ENCODE peak calls at places on chromosomes 7 and 10, in nine cellular contexts. One of them, this sample, is unnamed.

GRCh38 chr10:70584941-70585544 is 17.5 kb downstream of the PRF1 start:
- DNase-seq in BJ: no peak
- DNase-seq in upper lobe of right lung: peak; percentile 61
- DNase-seq in DND-41: no peak
- DNase-seq in Calu3: no peak
- DNase-seq in foreskin fibroblast: peak; percentile 18
- DNase-seq in endothelial cell: peak; percentile 35
- DNase-seq in WTC11: peak; percentile 74
- DNase-seq in H9: peak; percentile 91
- DNase-seq in this sample: peak; percentile 28

GRCh38 chr7:131388126-131388525 is 60.5 kb downstream of the MKLN1 start:
- DNase-seq in upper lobe of right lung: no peak
- DNase-seq in BJ: no peak
- DNase-seq in Calu3: no peak
- DNase-seq in DND-41: no peak
- DNase-seq in foreskin fibroblast: no peak
- DNase-seq in WTC11: no peak
- DNase-seq in endothelial cell: no peak
- DNase-seq in H9: no peak
- DNase-seq in this sample: no peak

GRCh38 chr7:835491-836401 is 3.5 kb downstream of the SUN1 start:
- DNase-seq in DND-41: no peak
- DNase-seq in H9: no peak
- DNase-seq in upper lobe of right lung: no peak
- DNase-seq in WTC11: no peak
- DNase-seq in endothelial cell: no peak
- DNase-seq in Calu3: peak; percentile 21
- DNase-seq in foreskin fibroblast: no peak
- DNase-seq in BJ: no peak
- DNase-seq in this sample: peak; percentile 31

GRCh38 chr10:63799511-63799910 is 278.3 kb downstream of the REEP3 start:
- DNase-seq in BJ: no peak
- DNase-seq in H9: no peak
- DNase-seq in Calu3: no peak
- DNase-seq in endothelial cell: no peak
- DNase-seq in WTC11: no peak
- DNase-seq in foreskin fibroblast: no peak
- DNase-seq in DND-41: no peak
- DNase-seq in upper lobe of right lung: no peak
- DNase-seq in this sample: no peak

GRCh38 chr7:45198986-45199385 is 41.4 kb downstream of the RAMP3 start:
- DNase-seq in endothelial cell: no peak
- DNase-seq in DND-41: no peak
- DNase-seq in WTC11: no peak
- DNase-seq in H9: no peak
- DNase-seq in BJ: no peak
- DNase-seq in upper lobe of right lung: peak; percentile 43
- DNase-seq in Calu3: no peak
- DNase-seq in foreskin fibroblast: no peak
- DNase-seq in this sample: no peak

GRCh38 chr7:3710531-3710930 is 409.5 kb downstream of the SDK1 start:
- DNase-seq in endothelial cell: no peak
- DNase-seq in foreskin fibroblast: peak; percentile 11
- DNase-seq in BJ: no peak
- DNase-seq in H9: no peak
- DNase-seq in WTC11: no peak
- DNase-seq in Calu3: no peak
- DNase-seq in upper lobe of right lung: no peak
- DNase-seq in DND-41: no peak
- DNase-seq in this sample: no peak

GRCh38 chr10:67884842-67885680 is 605 bp downstream of the SIRT1 start:
- DNase-seq in upper lobe of right lung: peak; percentile 92
- DNase-seq in endothelial cell: peak; percentile 67
- DNase-seq in DND-41: peak; percentile 83
- DNase-seq in Calu3: peak; percentile 85
- DNase-seq in foreskin fibroblast: peak; percentile 86
- DNase-seq in BJ: peak; percentile 25
- DNase-seq in H9: peak; percentile 75
- DNase-seq in WTC11: peak; percentile 75
- DNase-seq in this sample: peak; percentile 85

GRCh38 chr7:112789824-112790650 is at the start of gene TMEM168:
- DNase-seq in upper lobe of right lung: peak; percentile 94
- DNase-seq in foreskin fibroblast: peak; percentile 93
- DNase-seq in DND-41: peak; percentile 78
- DNase-seq in WTC11: peak; percentile 78
- DNase-seq in H9: peak; percentile 88
- DNase-seq in endothelial cell: peak; percentile 79
- DNase-seq in Calu3: peak; percentile 88
- DNase-seq in BJ: no peak
- DNase-seq in this sample: peak; percentile 87

GRCh38 chr7:66245008-66245407 is 39.9 kb downstream of the TPST1 start:
- DNase-seq in Calu3: no peak
- DNase-seq in H9: no peak
- DNase-seq in DND-41: no peak
- DNase-seq in BJ: no peak
- DNase-seq in foreskin fibroblast: no peak
- DNase-seq in WTC11: no peak
- DNase-seq in endothelial cell: no peak
- DNase-seq in upper lobe of right lung: no peak
- DNase-seq in this sample: no peak

GRCh38 chr10:48478469-48478868 is 126.4 kb downstream of the ARHGAP22 start:
- DNase-seq in WTC11: no peak
- DNase-seq in upper lobe of right lung: no peak
- DNase-seq in Calu3: no peak
- DNase-seq in H9: no peak
- DNase-seq in DND-41: no peak
- DNase-seq in BJ: no peak
- DNase-seq in endothelial cell: no peak
- DNase-seq in foreskin fibroblast: no peak
- DNase-seq in this sample: no peak

GRCh38 chr10:12780634-12781601 is 220.6 kb downstream of the CCDC3 start:
- DNase-seq in foreskin fibroblast: no peak
- DNase-seq in WTC11: no peak
- DNase-seq in BJ: no peak
- DNase-seq in upper lobe of right lung: no peak
- DNase-seq in endothelial cell: no peak
- DNase-seq in DND-41: no peak
- DNase-seq in H9: no peak
- DNase-seq in Calu3: no peak
- DNase-seq in this sample: peak; percentile 43

GRCh38 chr10:51269816-51270215 is 195.5 kb downstream of the PRKG1 start:
- DNase-seq in DND-41: no peak
- DNase-seq in Calu3: no peak
- DNase-seq in WTC11: no peak
- DNase-seq in BJ: no peak
- DNase-seq in H9: no peak
- DNase-seq in upper lobe of right lung: no peak
- DNase-seq in endothelial cell: no peak
- DNase-seq in foreskin fibroblast: peak; percentile 83
- DNase-seq in this sample: no peak

GRCh38 chr7:80027616-80028173 is 106.9 kb upstream of the GNAI1 start:
- DNase-seq in BJ: no peak
- DNase-seq in upper lobe of right lung: no peak
- DNase-seq in H9: no peak
- DNase-seq in endothelial cell: no peak
- DNase-seq in Calu3: no peak
- DNase-seq in DND-41: no peak
- DNase-seq in WTC11: no peak
- DNase-seq in foreskin fibroblast: no peak
- DNase-seq in this sample: no peak

GRCh38 chr7:68420342-68420750 is 1177.9 kb upstream of the AUTS2 start:
- DNase-seq in foreskin fibroblast: no peak
- DNase-seq in upper lobe of right lung: no peak
- DNase-seq in WTC11: no peak
- DNase-seq in endothelial cell: no peak
- DNase-seq in H9: no peak
- DNase-seq in DND-41: no peak
- DNase-seq in BJ: no peak
- DNase-seq in Calu3: no peak
- DNase-seq in this sample: no peak

GRCh38 chr7:523436-524336 is 4.0 kb upstream of the PDGFA start:
- DNase-seq in Calu3: no peak
- DNase-seq in H9: no peak
- DNase-seq in WTC11: no peak
- DNase-seq in foreskin fibroblast: no peak
- DNase-seq in BJ: no peak
- DNase-seq in upper lobe of right lung: no peak
- DNase-seq in endothelial cell: no peak
- DNase-seq in DND-41: no peak
- DNase-seq in this sample: no peak

GRCh38 chr10:97914837-97915211 is 65.2 kb downstream of the GOLGA7B start:
- DNase-seq in BJ: no peak
- DNase-seq in foreskin fibroblast: peak; percentile 82
- DNase-seq in H9: peak; percentile 84
- DNase-seq in Calu3: peak; percentile 82
- DNase-seq in DND-41: peak; percentile 75
- DNase-seq in upper lobe of right lung: peak; percentile 90
- DNase-seq in WTC11: peak; percentile 93
- DNase-seq in endothelial cell: peak; percentile 85
- DNase-seq in this sample: peak; percentile 86

GRCh38 chr7:148527717-148528168 is 62.8 kb upstream of the C7orf33 start:
- DNase-seq in H9: peak; percentile 89
- DNase-seq in BJ: peak; percentile 11
- DNase-seq in WTC11: peak; percentile 92
- DNase-seq in upper lobe of right lung: peak; percentile 79
- DNase-seq in DND-41: peak; percentile 82
- DNase-seq in Calu3: peak; percentile 80
- DNase-seq in foreskin fibroblast: peak; percentile 23
- DNase-seq in endothelial cell: peak; percentile 83
- DNase-seq in this sample: peak; percentile 96

GRCh38 chr7:74356589-74357315 is 67.5 kb downstream of the CLIP2 start:
- DNase-seq in Calu3: no peak
- DNase-seq in foreskin fibroblast: peak; percentile 27
- DNase-seq in H9: no peak
- DNase-seq in upper lobe of right lung: no peak
- DNase-seq in WTC11: no peak
- DNase-seq in DND-41: no peak
- DNase-seq in BJ: no peak
- DNase-seq in endothelial cell: no peak
- DNase-seq in this sample: no peak

GRCh38 chr7:100211342-100211780 is 8.4 kb upstream of the PVRIG start:
- DNase-seq in Calu3: no peak
- DNase-seq in WTC11: no peak
- DNase-seq in H9: no peak
- DNase-seq in upper lobe of right lung: no peak
- DNase-seq in foreskin fibroblast: no peak
- DNase-seq in endothelial cell: no peak
- DNase-seq in DND-41: peak; percentile 45
- DNase-seq in BJ: no peak
- DNase-seq in this sample: peak; percentile 83

GRCh38 chr7:55964261-55964801 is at the start of gene NIPSNAP2:
- DNase-seq in upper lobe of right lung: no peak
- DNase-seq in H9: peak; percentile 72
- DNase-seq in WTC11: peak; percentile 56
- DNase-seq in Calu3: peak; percentile 87
- DNase-seq in BJ: no peak
- DNase-seq in endothelial cell: peak; percentile 84
- DNase-seq in DND-41: peak; percentile 65
- DNase-seq in foreskin fibroblast: peak; percentile 77
- DNase-seq in this sample: peak; percentile 53
- TF ChIP-seq CTCF in upper lobe of right lung: peak; percentile 29
- TF ChIP-seq CTCF in H9: peak; percentile 55
- TF ChIP-seq CTCF in WTC11: peak; percentile 46
- TF ChIP-seq CTCF in Calu3: peak; percentile 70
- TF ChIP-seq CTCF in BJ: peak; percentile 4
- TF ChIP-seq CTCF in endothelial cell: peak; percentile 75
- TF ChIP-seq CTCF in DND-41: peak; percentile 71
- TF ChIP-seq CTCF in foreskin fibroblast: no peak
- TF ChIP-seq CTCF in this sample: peak; percentile 22

DNA sequence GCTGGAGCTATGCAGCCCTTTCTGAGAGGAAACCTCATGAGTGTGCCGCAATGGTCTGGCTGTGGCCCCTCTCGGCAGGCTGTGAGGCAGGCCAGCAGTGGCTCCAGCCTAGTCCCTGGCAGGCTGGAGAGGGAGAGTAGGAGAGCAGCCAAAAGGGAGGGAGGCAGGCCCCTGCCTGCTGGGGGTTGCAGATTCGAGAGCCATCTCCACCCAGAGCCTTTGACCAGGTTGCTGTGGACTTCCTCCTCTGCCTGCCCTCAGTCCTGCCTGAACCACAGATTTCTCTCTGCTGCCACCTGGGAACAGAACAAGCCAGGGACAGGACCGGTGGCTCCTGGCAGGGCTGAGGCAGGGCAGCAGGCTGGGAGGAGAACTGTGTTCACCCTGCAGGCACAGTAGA is 13.9 kb downstream of the PAX2 start:
- DNase-seq in DND-41: no peak
- DNase-seq in H9: peak; percentile 54
- DNase-seq in Calu3: peak; percentile 16
- DNase-seq in upper lobe of right lung: peak; percentile 60
- DNase-seq in foreskin fibroblast: no peak
- DNase-seq in WTC11: no peak
- DNase-seq in BJ: no peak
- DNase-seq in endothelial cell: no peak
- DNase-seq in this sample: no peak
- TF ChIP-seq CTCF in DND-41: no peak
- TF ChIP-seq CTCF in H9: peak; percentile 31
- TF ChIP-seq CTCF in Calu3: no peak
- TF ChIP-seq CTCF in upper lobe of right lung: no peak
- TF ChIP-seq CTCF in foreskin fibroblast: no peak
- TF ChIP-seq CTCF in WTC11: no peak
- TF ChIP-seq CTCF in BJ: no peak
- TF ChIP-seq CTCF in endothelial cell: no peak
- TF ChIP-seq CTCF in this sample: no peak

DNA sequence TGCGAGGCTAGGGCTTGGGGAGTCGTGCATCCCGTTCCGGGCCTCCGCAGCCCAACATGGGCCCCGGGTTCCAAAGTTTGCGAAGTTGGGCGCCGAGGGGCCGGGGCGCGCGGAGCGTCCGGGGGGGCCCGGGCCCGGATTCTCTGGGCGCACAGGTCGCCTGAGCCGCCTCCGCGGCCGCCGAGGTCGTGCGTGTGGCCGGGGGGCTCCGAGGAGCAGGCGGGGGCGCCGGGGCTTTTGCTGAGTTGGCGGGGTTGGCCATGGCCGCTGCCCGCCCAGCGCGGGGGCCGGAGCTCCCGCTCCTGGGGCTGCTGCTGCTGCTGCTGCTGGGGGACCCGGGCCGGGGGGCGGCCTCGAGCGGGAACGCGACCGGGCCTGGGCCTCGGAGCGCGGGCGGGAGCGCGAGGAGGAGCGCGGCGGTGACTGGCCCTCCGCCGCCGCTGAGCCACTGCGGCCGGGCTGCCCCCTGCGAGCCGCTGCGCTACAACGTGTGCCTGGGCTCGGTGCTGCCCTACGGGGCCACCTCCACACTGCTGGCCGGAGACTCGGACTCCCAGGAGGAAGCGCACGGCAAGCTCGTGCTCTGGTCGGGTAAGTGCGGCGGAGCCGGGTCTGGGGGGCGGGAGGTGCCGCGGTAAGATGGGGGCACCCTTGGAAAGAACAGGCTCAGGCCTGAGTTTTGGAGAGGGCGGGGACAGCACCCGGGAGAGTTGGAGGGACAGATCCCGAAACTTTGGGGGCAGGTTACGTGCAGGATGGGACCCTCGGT is 643 bp downstream of the SMO start:
- DNase-seq in DND-41: peak; percentile 7
- DNase-seq in Calu3: peak; percentile 19
- DNase-seq in BJ: no peak
- DNase-seq in H9: peak; percentile 44
- DNase-seq in endothelial cell: peak; percentile 44
- DNase-seq in foreskin fibroblast: peak; percentile 38
- DNase-seq in upper lobe of right lung: no peak
- DNase-seq in WTC11: peak; percentile 46
- DNase-seq in this sample: no peak
- TF ChIP-seq CTCF in DND-41: no peak
- TF ChIP-seq CTCF in Calu3: no peak
- TF ChIP-seq CTCF in BJ: no peak
- TF ChIP-seq CTCF in H9: no peak
- TF ChIP-seq CTCF in endothelial cell: no peak
- TF ChIP-seq CTCF in foreskin fibroblast: no peak
- TF ChIP-seq CTCF in upper lobe of right lung: no peak
- TF ChIP-seq CTCF in WTC11: no peak
- TF ChIP-seq CTCF in this sample: no peak

GRCh38 chr7:91251877-91252276 is 12.4 kb upstream of the FZD1 start:
- DNase-seq in WTC11: no peak
- DNase-seq in endothelial cell: no peak
- DNase-seq in upper lobe of right lung: no peak
- DNase-seq in DND-41: no peak
- DNase-seq in BJ: no peak
- DNase-seq in Calu3: no peak
- DNase-seq in foreskin fibroblast: peak; percentile 89
- DNase-seq in H9: no peak
- DNase-seq in this sample: no peak
- TF ChIP-seq CTCF in WTC11: no peak
- TF ChIP-seq CTCF in endothelial cell: no peak
- TF ChIP-seq CTCF in upper lobe of right lung: no peak
- TF ChIP-seq CTCF in DND-41: no peak
- TF ChIP-seq CTCF in BJ: no peak
- TF ChIP-seq CTCF in Calu3: no peak
- TF ChIP-seq CTCF in foreskin fibroblast: no peak
- TF ChIP-seq CTCF in H9: no peak
- TF ChIP-seq CTCF in this sample: no peak

This sample was measured in activated CD8-positive, alpha-beta T cell treated with anti-CD3 and anti-CD28 coated beads for 36 hours.